ENCODE peak calls at places on chromosome 1, in seven cellular contexts. One of them, this sample, is unnamed.

GRCh38 chr1:77876884-77877283 is 11.5 kb upstream of the NEXN start:
- DNase-seq in M059J: peak
- DNase-seq in right cardiac atrium: no peak
- DNase-seq in GM10248: no peak
- DNase-seq in activated T-helper 1 cell treated with anti-CD3 and anti-CD28 coated beads, Interleukin-12 subunit alpha, Interleukin-12 subunit beta, Interleukin-2, Interleukin-4 antibody, amounts not matched to agents 30 ng/mL and 10 ng/mL and 1 ng/mL, durations not matched to agents 14 hours and 24 hours and 36 hours: no peak
- DNase-seq in NCI-H1092 treated with DMSO at 0.1 percent for 48 hours: no peak
- DNase-seq in globus pallidus: no peak
- DNase-seq in this sample: no peak

GRCh38 chr1:69898403-69898947 is 306.9 kb downstream of the LRRC40 start:
- DNase-seq in globus pallidus: peak
- DNase-seq in activated T-helper 1 cell treated with anti-CD3 and anti-CD28 coated beads, Interleukin-12 subunit alpha, Interleukin-12 subunit beta, Interleukin-2, Interleukin-4 antibody, amounts not matched to agents 30 ng/mL and 10 ng/mL and 1 ng/mL, durations not matched to agents 14 hours and 24 hours and 36 hours: no peak
- DNase-seq in right cardiac atrium: no peak
- DNase-seq in GM10248: no peak
- DNase-seq in NCI-H1092 treated with DMSO at 0.1 percent for 48 hours: no peak
- DNase-seq in M059J: no peak
- DNase-seq in this sample: no peak

GRCh38 chr1:35564037-35564883 is 6.7 kb downstream of the NCDN start:
- DNase-seq in activated T-helper 1 cell treated with anti-CD3 and anti-CD28 coated beads, Interleukin-12 subunit alpha, Interleukin-12 subunit beta, Interleukin-2, Interleukin-4 antibody, amounts not matched to agents 30 ng/mL and 10 ng/mL and 1 ng/mL, durations not matched to agents 14 hours and 24 hours and 36 hours: peak
- DNase-seq in right cardiac atrium: peak
- DNase-seq in GM10248: peak
- DNase-seq in globus pallidus: peak
- DNase-seq in NCI-H1092 treated with DMSO at 0.1 percent for 48 hours: peak
- DNase-seq in M059J: peak
- DNase-seq in this sample: peak

GRCh38 chr1:20885121-20885520 is 98.0 kb upstream of the HP1BP3 start:
- DNase-seq in activated T-helper 1 cell treated with anti-CD3 and anti-CD28 coated beads, Interleukin-12 subunit alpha, Interleukin-12 subunit beta, Interleukin-2, Interleukin-4 antibody, amounts not matched to agents 30 ng/mL and 10 ng/mL and 1 ng/mL, durations not matched to agents 14 hours and 24 hours and 36 hours: no peak
- DNase-seq in M059J: peak
- DNase-seq in right cardiac atrium: no peak
- DNase-seq in globus pallidus: no peak
- DNase-seq in NCI-H1092 treated with DMSO at 0.1 percent for 48 hours: no peak
- DNase-seq in GM10248: no peak
- DNase-seq in this sample: no peak

GRCh38 chr1:231860221-231861088 is 233.9 kb downstream of the DISC1 start:
- DNase-seq in activated T-helper 1 cell treated with anti-CD3 and anti-CD28 coated beads, Interleukin-12 subunit alpha, Interleukin-12 subunit beta, Interleukin-2, Interleukin-4 antibody, amounts not matched to agents 30 ng/mL and 10 ng/mL and 1 ng/mL, durations not matched to agents 14 hours and 24 hours and 36 hours: no peak
- DNase-seq in globus pallidus: no peak
- DNase-seq in NCI-H1092 treated with DMSO at 0.1 percent for 48 hours: no peak
- DNase-seq in GM10248: no peak
- DNase-seq in M059J: no peak
- DNase-seq in right cardiac atrium: no peak
- DNase-seq in this sample: no peak

GRCh38 chr1:178938959-178939317 is 68.1 kb upstream of the ANGPTL1 start:
- DNase-seq in NCI-H1092 treated with DMSO at 0.1 percent for 48 hours: no peak
- DNase-seq in globus pallidus: peak
- DNase-seq in GM10248: no peak
- DNase-seq in M059J: peak
- DNase-seq in activated T-helper 1 cell treated with anti-CD3 and anti-CD28 coated beads, Interleukin-12 subunit alpha, Interleukin-12 subunit beta, Interleukin-2, Interleukin-4 antibody, amounts not matched to agents 30 ng/mL and 10 ng/mL and 1 ng/mL, durations not matched to agents 14 hours and 24 hours and 36 hours: no peak
- DNase-seq in right cardiac atrium: peak
- DNase-seq in this sample: no peak

GRCh38 chr1:29129916-29130315 is 6.2 kb upstream of the TMEM200B start:
- DNase-seq in globus pallidus: no peak
- DNase-seq in NCI-H1092 treated with DMSO at 0.1 percent for 48 hours: no peak
- DNase-seq in right cardiac atrium: no peak
- DNase-seq in M059J: peak
- DNase-seq in GM10248: no peak
- DNase-seq in activated T-helper 1 cell treated with anti-CD3 and anti-CD28 coated beads, Interleukin-12 subunit alpha, Interleukin-12 subunit beta, Interleukin-2, Interleukin-4 antibody, amounts not matched to agents 30 ng/mL and 10 ng/mL and 1 ng/mL, durations not matched to agents 14 hours and 24 hours and 36 hours: no peak
- DNase-seq in this sample: no peak

GRCh38 chr1:25926731-25927496 is 20.7 kb upstream of the STMN1 start:
- DNase-seq in GM10248: no peak
- DNase-seq in M059J: peak
- DNase-seq in activated T-helper 1 cell treated with anti-CD3 and anti-CD28 coated beads, Interleukin-12 subunit alpha, Interleukin-12 subunit beta, Interleukin-2, Interleukin-4 antibody, amounts not matched to agents 30 ng/mL and 10 ng/mL and 1 ng/mL, durations not matched to agents 14 hours and 24 hours and 36 hours: no peak
- DNase-seq in right cardiac atrium: no peak
- DNase-seq in NCI-H1092 treated with DMSO at 0.1 percent for 48 hours: peak
- DNase-seq in globus pallidus: peak
- DNase-seq in this sample: no peak

GRCh38 chr1:28370220-28371010 is 875 bp downstream of the PHACTR4 start:
- DNase-seq in M059J: peak
- DNase-seq in globus pallidus: no peak
- DNase-seq in activated T-helper 1 cell treated with anti-CD3 and anti-CD28 coated beads, Interleukin-12 subunit alpha, Interleukin-12 subunit beta, Interleukin-2, Interleukin-4 antibody, amounts not matched to agents 30 ng/mL and 10 ng/mL and 1 ng/mL, durations not matched to agents 14 hours and 24 hours and 36 hours: peak
- DNase-seq in right cardiac atrium: no peak
- DNase-seq in NCI-H1092 treated with DMSO at 0.1 percent for 48 hours: peak
- DNase-seq in GM10248: peak
- DNase-seq in this sample: peak

GRCh38 chr1:59477286-59477685 is 180.4 kb downstream of the FGGY start:
- DNase-seq in globus pallidus: no peak
- DNase-seq in activated T-helper 1 cell treated with anti-CD3 and anti-CD28 coated beads, Interleukin-12 subunit alpha, Interleukin-12 subunit beta, Interleukin-2, Interleukin-4 antibody, amounts not matched to agents 30 ng/mL and 10 ng/mL and 1 ng/mL, durations not matched to agents 14 hours and 24 hours and 36 hours: peak
- DNase-seq in right cardiac atrium: no peak
- DNase-seq in GM10248: no peak
- DNase-seq in NCI-H1092 treated with DMSO at 0.1 percent for 48 hours: no peak
- DNase-seq in M059J: peak
- DNase-seq in this sample: no peak

GRCh38 chr1:11571906-11572616 is 82.2 kb downstream of the FBXO2 start:
- DNase-seq in NCI-H1092 treated with DMSO at 0.1 percent for 48 hours: no peak
- DNase-seq in M059J: no peak
- DNase-seq in activated T-helper 1 cell treated with anti-CD3 and anti-CD28 coated beads, Interleukin-12 subunit alpha, Interleukin-12 subunit beta, Interleukin-2, Interleukin-4 antibody, amounts not matched to agents 30 ng/mL and 10 ng/mL and 1 ng/mL, durations not matched to agents 14 hours and 24 hours and 36 hours: no peak
- DNase-seq in right cardiac atrium: no peak
- DNase-seq in GM10248: no peak
- DNase-seq in globus pallidus: no peak
- DNase-seq in this sample: no peak

This sample was measured in GM13976.